ENCODE peak calls at places on chromosomes 11 and 22, in five cellular contexts. G is coronary artery, J is fibroblast of mammary gland, O is ovary, I is heart right ventricle. L is an unnamed sample.

GRCh38 chr11:93727985-93728791 is 13.1 kb downstream of the TAF1D start:
- DNase-seq in G (no peak), J (peak), O (no peak), I (no peak), L (peak)

GRCh38 chr11:105466582-105467228 is 143.2 kb upstream of the GRIA4 start:
- DNase-seq in G (no peak), J (peak), O (no peak), I (no peak), L (peak)

GRCh38 chr11:34747261-34747660 is 126.4 kb downstream of the EHF start:
- DNase-seq in G (no peak), J (no peak), O (no peak), I (no peak), L (no peak)

GRCh38 chr11:832529-833113 is at the start of gene CD151:
- DNase-seq in G (no peak), J (no peak), O (no peak), I (peak), L (peak)

GRCh38 chr11:10908215-10908990 is 50.5 kb upstream of the ZBED5 start:
- DNase-seq in G (no peak), J (peak), O (no peak), I (no peak), L (peak)

GRCh38 chr11:130383363-130384168 is 44.8 kb downstream of the ADAMTS8 start:
- DNase-seq in G (no peak), J (peak), O (no peak), I (no peak), L (no peak)

GRCh38 chr22:50169774-50170341 is 673 bp upstream of the PANX2 start:
- DNase-seq in G (no peak), J (no peak), O (peak), I (no peak), L (peak)

GRCh38 chr11:115523727-115524399 is 19.6 kb upstream of the CADM1 start:
- DNase-seq in G (no peak), J (no peak), O (no peak), I (no peak), L (no peak)

GRCh38 chr11:59175104-59175503 is 3.2 kb downstream of the DTX4 start:
- DNase-seq in G (no peak), J (no peak), O (no peak), I (no peak), L (no peak)

GRCh38 chr11:108220721-108221346 is 1.6 kb downstream of the NPAT start:
- DNase-seq in G (no peak), J (peak), O (no peak), I (no peak), L (no peak)

GRCh38 chr22:23718371-23719165 is 27.8 kb downstream of the RGL4 start:
- DNase-seq in G (no peak), J (no peak), O (no peak), I (no peak), L (no peak)

GRCh38 chr11:83056204-83056603 is 15.5 kb downstream of the RAB30 start:
- DNase-seq in G (no peak), J (no peak), O (no peak), I (no peak), L (no peak)

GRCh38 chr11:111298466-111299110 is at the start of gene POU2AF3:
- DNase-seq in G (no peak), J (no peak), O (peak), I (peak), L (no peak)

GRCh38 chr11:1979607-1980006 is 18.0 kb downstream of the H19 start:
- DNase-seq in G (no peak), J (no peak), O (peak), I (peak), L (no peak)

GRCh38 chr11:9759519-9760179 is 95.8 kb downstream of the SWAP70 start:
- DNase-seq in G (peak), J (peak), O (peak), I (peak), L (peak)
- H3K4me3 ChIP-seq in G (peak), J (peak), O (no peak), I (peak), L (peak)

GRCh38 chr11:117316197-117316961 is at the start of gene BACE1:
- DNase-seq in G (peak), J (peak), O (peak), I (peak), L (peak)
- TF ChIP-seq CTCF in G (no peak), J (peak), O (no peak), I (peak), L (peak)

GRCh38 chr11:75563501-75563977 is 1.5 kb downstream of the SERPINH1 start:
- DNase-seq in G (no peak), J (no peak), O (no peak), I (no peak), L (peak)
- H3K4me3 ChIP-seq in G (peak), J (peak), O (peak), I (peak), L (peak)

DNA sequence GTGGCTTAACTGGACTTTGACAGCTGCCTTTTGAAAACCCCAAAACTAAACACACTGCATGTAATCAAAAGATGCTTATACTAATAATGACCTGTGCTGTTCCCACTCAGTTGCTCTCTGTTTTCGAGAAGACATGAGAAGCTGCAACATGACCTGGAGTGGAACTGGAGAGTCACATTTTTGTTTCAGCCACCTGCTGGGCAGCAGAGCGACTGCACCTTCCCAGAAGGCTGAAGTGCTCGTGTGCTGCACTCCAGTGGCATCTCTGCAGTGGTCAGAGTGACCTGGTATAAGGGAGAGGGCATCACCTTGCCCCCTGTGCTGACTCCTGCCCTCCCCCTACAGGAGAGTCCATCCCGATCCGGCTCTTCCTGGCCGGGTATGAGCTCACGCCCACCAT is 8.6 kb downstream of the THYN1 start:
- DNase-seq in G (no peak), J (peak), O (no peak), I (no peak), L (peak)
- TF ChIP-seq CTCF in G (no peak), J (peak), O (no peak), I (peak), L (peak)

DNA sequence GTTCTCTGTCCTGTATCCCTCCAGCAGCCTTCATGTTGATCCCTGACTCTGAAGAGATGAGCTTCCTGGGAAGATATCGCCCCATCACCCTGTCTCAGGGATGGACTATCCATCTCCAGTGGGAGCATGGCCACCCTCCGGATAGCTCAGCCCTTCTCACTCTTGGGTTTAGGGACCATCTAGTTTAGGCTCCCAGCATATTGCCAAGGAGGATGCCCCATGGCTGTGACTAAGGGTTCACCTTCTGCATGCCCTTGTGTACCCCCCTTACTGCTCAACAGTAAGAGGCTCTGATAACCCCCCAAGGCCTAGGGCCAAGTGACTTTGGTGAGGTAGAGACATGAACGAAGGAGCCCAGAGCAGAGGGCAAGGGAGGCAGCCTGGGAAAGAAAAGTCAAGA is 1.3 kb downstream of the TMPRSS13 start:
- DNase-seq in G (no peak), J (no peak), O (no peak), I (no peak), L (no peak)
- H3K4me3 ChIP-seq in G (no peak), J (no peak), O (no peak), I (no peak), L (no peak)

GRCh38 chr11:64650923-64651523 is 60.0 kb downstream of the SLC22A12 start:
- DNase-seq in G (no peak), J (peak), O (no peak), I (no peak), L (peak)
- TF ChIP-seq CTCF in G (no peak), J (peak), O (no peak), I (peak), L (peak)

DNA sequence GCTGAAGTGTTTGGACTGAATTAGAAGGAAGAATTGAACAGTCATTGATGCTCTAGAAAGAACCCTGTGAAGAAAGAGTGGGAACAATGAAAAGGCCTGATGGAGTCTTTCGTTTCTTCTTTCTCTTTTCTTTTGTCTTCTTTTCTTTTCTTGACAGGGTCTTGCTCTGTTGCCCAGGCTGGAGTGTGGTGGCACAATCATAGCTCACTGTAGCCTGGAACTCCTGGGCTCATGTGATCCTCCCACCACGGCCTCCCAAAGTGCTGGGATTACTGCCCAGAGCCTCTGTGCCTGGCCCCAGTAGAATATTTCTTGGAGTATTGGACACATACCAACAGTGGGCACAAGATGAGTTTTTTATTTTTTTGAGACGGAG is 1.1 kb downstream of the FEN1 start:
- DNase-seq in G (no peak), J (no peak), O (no peak), I (no peak), L (no peak)
- H3K4me3 ChIP-seq in G (peak), J (peak), O (no peak), I (peak), L (peak)

GRCh38 chr11:102592634-102593581 is 32.2 kb downstream of the MMP20 start:
- DNase-seq in G (no peak), J (peak), O (no peak), I (no peak), L (peak)
- TF ChIP-seq CTCF in G (no peak), J (peak), O (no peak), I (no peak), L (peak)

GRCh38 chr22:35023692-35024363 is 42.1 kb upstream of the ISX start:
- DNase-seq in G (no peak), J (peak), O (peak), I (peak), L (peak)

GRCh38 chr22:35018995-35019394 is 47.0 kb upstream of the ISX start:
- DNase-seq in G (no peak), J (no peak), O (no peak), I (no peak), L (no peak)

GRCh38 chr22:35021166-35021565 is 44.8 kb upstream of the ISX start:
- DNase-seq in G (no peak), J (no peak), O (no peak), I (no peak), L (no peak)

GRCh38 chr22:35022291-35022690 is 43.7 kb upstream of the ISX start:
- DNase-seq in G (no peak), J (no peak), O (no peak), I (no peak), L (no peak)

GRCh38 chr22:35020517-35020916 is 45.4 kb upstream of the ISX start:
- DNase-seq in G (no peak), J (no peak), O (no peak), I (no peak), L (no peak)
- H3K4me3 ChIP-seq in G (no peak), J (no peak), O (no peak), I (no peak), L (no peak)

DNA sequence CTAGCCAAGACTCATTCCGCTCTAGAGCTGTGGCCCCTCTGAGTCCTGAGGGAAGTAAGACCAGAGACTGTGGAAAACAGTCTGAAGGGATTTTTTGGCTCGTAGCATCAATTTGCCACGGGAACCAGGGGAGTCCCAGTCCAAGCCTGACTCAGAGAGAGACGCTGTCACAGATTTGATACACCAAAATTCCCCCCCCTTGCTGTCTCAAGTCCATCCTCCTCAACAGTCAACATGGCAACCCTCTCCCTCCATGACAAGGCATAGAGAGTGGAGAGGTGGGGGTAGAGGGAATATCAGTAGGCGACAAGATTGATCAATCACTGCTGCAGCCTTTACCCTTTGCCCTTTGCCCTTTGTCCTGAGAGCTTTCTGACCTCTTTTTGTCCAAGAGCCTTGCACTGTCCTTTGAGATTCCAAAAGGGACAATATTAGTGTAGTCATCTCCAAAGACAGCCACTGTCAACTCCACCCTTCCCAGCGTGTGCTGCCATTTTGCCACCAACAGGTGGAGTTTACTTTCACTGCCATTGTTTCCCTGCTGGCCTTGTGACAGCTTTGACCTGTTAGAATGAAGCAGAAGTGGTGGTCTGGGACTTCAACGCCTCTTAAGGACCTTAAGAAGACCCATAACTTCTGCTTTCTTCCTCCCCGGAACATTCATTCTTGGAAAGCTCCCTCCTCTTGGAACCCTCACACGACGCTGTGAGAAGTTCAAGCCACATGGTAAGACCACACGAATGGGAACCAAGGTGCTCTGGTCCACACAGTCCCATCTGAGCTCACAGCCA is 7.3 kb downstream of the SLC15A3 start:
- DNase-seq in G (no peak), J (no peak), O (no peak), I (no peak), L (no peak)
- TF ChIP-seq CTCF in G (no peak), J (peak), O (no peak), I (peak), L (peak)